ENCODE peak calls at places on chromosomes 11 and 22, in four cellular contexts. W, M, L and T are unnamed samples.

GRCh38 chr11:68048681-68049508 is 10.1 kb downstream of the TCIRG1 start:
- DNase-seq in W (peak), M (no peak), L (peak), T (no peak)

GRCh38 chr11:97854357-97854756 is 1166.4 kb upstream of the CNTN5 start:
- DNase-seq in W (no peak), M (no peak), L (no peak), T (no peak)

GRCh38 chr11:44303401-44303938 is 6.5 kb downstream of the ALX4 start:
- DNase-seq in W (no peak), M (no peak), L (no peak), T (no peak)

GRCh38 chr11:58675344-58676155 is 53.1 kb downstream of the CNTF start:
- DNase-seq in W (peak), M (peak), L (peak), T (peak)

GRCh38 chr11:123197711-123198110 is 2.7 kb upstream of the CLMP start:
- DNase-seq in W (no peak), M (peak), L (no peak), T (peak)

GRCh38 chr22:37082251-37082650 is 27.3 kb downstream of the TMPRSS6 start:
- DNase-seq in W (no peak), M (no peak), L (no peak), T (no peak)

GRCh38 chr11:44269369-44270351 is 40.3 kb downstream of the ALX4 start:
- DNase-seq in W (no peak), M (peak), L (peak), T (peak)

GRCh38 chr11:122649133-122649532 is 6.4 kb upstream of the UBASH3B start:
- DNase-seq in W (no peak), M (no peak), L (no peak), T (no peak)

GRCh38 chr11:114133548-114134329 is 74.2 kb downstream of the ZBTB16 start:
- DNase-seq in W (no peak), M (no peak), L (no peak), T (peak)

GRCh38 chr11:95085117-95085825 is 4.4 kb upstream of the ENDOD1 start:
- DNase-seq in W (no peak), M (no peak), L (no peak), T (no peak)

GRCh38 chr22:21591695-21592094 is 24.2 kb downstream of the UBE2L3 start:
- DNase-seq in W (peak), M (no peak), L (peak), T (no peak)

GRCh38 chr22:21937041-21937820 is 15.4 kb downstream of the PPM1F start:
- DNase-seq in W (no peak), M (peak), L (no peak), T (peak)

GRCh38 chr11:69003301-69003865 is 9.7 kb downstream of the MRGPRF start:
- DNase-seq in W (no peak), M (no peak), L (no peak), T (no peak)

GRCh38 chr22:42286205-42286604 is 15.8 kb upstream of the TCF20 start:
- DNase-seq in W (no peak), M (no peak), L (no peak), T (no peak)

GRCh38 chr22:37775785-37776638 is 31.7 kb upstream of the GCAT start:
- DNase-seq in W (no peak), M (peak), L (no peak), T (peak)

GRCh38 chr11:3178349-3178748 is 13.2 kb upstream of the OSBPL5 start:
- DNase-seq in W (no peak), M (no peak), L (no peak), T (peak)

GRCh38 chr22:43749473-43749872 is 62.6 kb downstream of the EFCAB6 start:
- DNase-seq in W (no peak), M (no peak), L (no peak), T (no peak)

GRCh38 chr11:130315354-130315970 is 745 bp upstream of the ZBTB44 start:
- DNase-seq in W (peak), M (no peak), L (peak), T (no peak)

GRCh38 chr11:61688368-61689163 is 8.4 kb downstream of the DAGLA start:
- DNase-seq in W (peak), M (peak), L (peak), T (peak)

GRCh38 chr11:83639995-83640758 is 354.0 kb upstream of the CCDC90B start:
- DNase-seq in W (no peak), M (peak), L (no peak), T (no peak)

GRCh38 chr22:46542011-46542985 is 4.9 kb upstream of the CELSR1 start:
- DNase-seq in W (peak), M (peak), L (peak), T (peak)

GRCh38 chr11:111776398-111777093 is 10.4 kb upstream of the PPP2R1B start:
- DNase-seq in W (no peak), M (no peak), L (no peak), T (no peak)

GRCh38 chr11:27696961-27697360 is 3.3 kb downstream of the BDNF start:
- DNase-seq in W (no peak), M (no peak), L (no peak), T (peak)

GRCh38 chr11:78868563-78868962 is 293.9 kb upstream of the NARS2 start:
- DNase-seq in W (no peak), M (no peak), L (no peak), T (no peak)

GRCh38 chr11:19526119-19526518 is 186.5 kb upstream of the NAV2 start:
- DNase-seq in W (no peak), M (no peak), L (no peak), T (no peak)

GRCh38 chr11:78564037-78564888 is 10.4 kb downstream of the NARS2 start:
- DNase-seq in W (no peak), M (peak), L (no peak), T (peak)

GRCh38 chr11:121575250-121575962 is 122.6 kb upstream of the SORL1-AS1 start:
- DNase-seq in W (peak), M (peak), L (peak), T (peak)

GRCh38 chr11:64165482-64165841 is 451 bp downstream of the MACROD1 start:
- DNase-seq in W (no peak), M (peak), L (peak), T (no peak)
- TF ChIP-seq CTCF in W (no peak), M (no peak), L (no peak), T (no peak)

GRCh38 chr22:39924286-39924685 is 23.4 kb downstream of the GRAP2 start:
- DNase-seq in W (no peak), M (no peak), L (no peak), T (no peak)

GRCh38 chr22:39926175-39927152 is 25.6 kb downstream of the GRAP2 start:
- DNase-seq in W (no peak), M (no peak), L (no peak), T (no peak)

GRCh38 chr22:39923689-39924088 is 22.8 kb downstream of the GRAP2 start:
- DNase-seq in W (no peak), M (no peak), L (no peak), T (no peak)

GRCh38 chr22:39927544-39927943 is 26.7 kb downstream of the GRAP2 start:
- DNase-seq in W (no peak), M (no peak), L (no peak), T (no peak)

DNA sequence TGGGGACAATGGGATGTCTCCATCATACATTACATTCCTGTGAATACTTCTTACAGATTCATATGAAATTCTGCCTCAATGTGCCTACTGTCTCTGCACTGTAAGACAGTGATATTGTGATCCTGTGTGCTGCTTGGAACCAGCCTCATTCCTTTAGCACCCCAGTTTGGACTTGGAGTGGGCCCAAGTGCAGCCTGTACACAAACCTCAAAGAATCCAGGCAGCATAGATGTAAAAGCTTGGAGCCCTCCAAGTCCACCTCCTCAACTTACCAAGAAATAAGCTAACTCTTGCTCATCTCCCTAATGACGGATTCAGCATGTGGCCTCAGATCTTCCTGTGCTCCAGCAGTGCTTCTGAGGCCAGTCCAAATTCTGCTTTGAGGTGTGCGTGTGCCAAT is 24.4 kb downstream of the GRAP2 start:
- DNase-seq in W (no peak), M (no peak), L (no peak), T (no peak)
- H3K4me3 ChIP-seq in W (no peak), M (no peak), L (no peak), T (no peak)

DNA sequence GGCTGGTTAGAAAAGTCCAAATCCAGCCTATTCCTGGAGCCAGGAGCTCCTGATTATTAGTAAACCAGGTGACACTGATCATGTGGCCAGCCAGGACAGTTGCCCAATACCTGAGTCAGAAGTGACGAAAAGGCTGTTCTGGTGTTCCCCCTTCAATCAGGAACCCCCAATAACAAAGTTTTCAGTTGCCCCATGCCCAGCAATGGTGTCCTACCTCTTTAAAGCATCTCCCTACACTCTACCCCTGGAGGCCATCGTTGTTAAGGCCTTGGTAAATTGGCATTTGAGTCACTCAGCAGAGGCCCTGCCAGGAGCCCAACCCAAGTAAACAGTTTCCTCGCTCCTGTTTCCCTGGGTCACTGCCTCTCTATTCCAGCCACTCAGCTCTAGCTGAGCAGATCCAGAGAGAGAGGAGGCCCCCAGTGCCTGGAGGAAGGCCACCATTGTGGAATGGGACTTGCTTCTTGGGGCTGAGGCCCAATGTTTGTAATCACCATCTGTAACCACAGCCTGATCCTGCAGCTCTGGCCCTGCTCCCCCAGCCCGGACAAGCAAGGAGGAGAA is 25.0 kb downstream of the ARHGAP1 start:
- DNase-seq in W (peak), M (peak), L (peak), T (peak)
- TF ChIP-seq CTCF in W (no peak), M (no peak), L (no peak), T (peak)

GRCh38 chr22:24969588-24970301 is 17.2 kb downstream of the KIAA1671 start:
- DNase-seq in W (no peak), M (no peak), L (no peak), T (peak)

GRCh38 chr22:24964441-24964840 is 11.9 kb downstream of the KIAA1671 start:
- DNase-seq in W (no peak), M (no peak), L (no peak), T (no peak)

GRCh38 chr22:24968066-24968561 is 15.6 kb downstream of the KIAA1671 start:
- DNase-seq in W (no peak), M (no peak), L (no peak), T (no peak)

GRCh38 chr22:24962835-24963234 is 10.3 kb downstream of the KIAA1671 start:
- DNase-seq in W (no peak), M (no peak), L (no peak), T (no peak)

GRCh38 chr22:24965822-24966626 is 13.5 kb downstream of the KIAA1671 start:
- DNase-seq in W (no peak), M (no peak), L (peak), T (no peak)
- H3K4me3 ChIP-seq in W (no peak), M (no peak), L (no peak), T (no peak)

DNA sequence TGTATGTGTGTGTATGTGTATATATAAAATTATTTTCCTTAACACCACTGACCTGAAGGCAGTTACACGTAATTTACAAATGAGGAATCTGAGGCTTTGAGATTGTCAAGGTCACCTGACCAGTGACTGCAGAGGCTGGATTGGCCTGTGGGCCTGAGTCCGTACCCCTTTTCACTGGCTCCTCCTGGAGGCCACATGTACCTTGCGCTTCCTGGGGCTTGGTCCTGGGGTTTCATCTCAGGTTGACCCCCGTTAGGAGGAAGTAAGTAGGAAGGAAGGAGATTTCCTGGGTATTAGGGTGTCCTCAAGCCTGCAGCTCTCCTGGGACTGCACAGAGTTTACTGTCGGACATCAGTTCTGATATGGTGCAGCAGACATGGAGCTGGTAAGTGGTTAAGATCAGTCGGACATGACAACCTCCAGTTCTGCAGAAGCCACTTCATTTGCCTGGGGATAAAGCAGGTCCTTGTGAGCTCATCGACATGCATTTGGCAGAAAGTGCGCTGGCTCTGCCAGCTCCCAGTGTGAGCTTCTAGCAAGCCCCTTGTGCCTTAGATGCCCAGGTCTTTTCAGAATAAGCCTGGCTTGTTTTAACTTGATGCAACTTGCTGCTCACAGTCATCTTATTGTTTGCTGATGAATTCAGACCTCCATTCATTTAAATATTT is 36.6 kb downstream of the ST3GAL4 start:
- DNase-seq in W (no peak), M (no peak), L (peak), T (no peak)
- TF ChIP-seq CTCF in W (no peak), M (no peak), L (no peak), T (peak)

GRCh38 chr11:14642873-14643696 is 519 bp upstream of the PDE3B start:
- DNase-seq in W (no peak), M (peak), L (peak), T (no peak)
- H3K4me3 ChIP-seq in W (peak), M (peak), L (peak), T (peak)

DNA sequence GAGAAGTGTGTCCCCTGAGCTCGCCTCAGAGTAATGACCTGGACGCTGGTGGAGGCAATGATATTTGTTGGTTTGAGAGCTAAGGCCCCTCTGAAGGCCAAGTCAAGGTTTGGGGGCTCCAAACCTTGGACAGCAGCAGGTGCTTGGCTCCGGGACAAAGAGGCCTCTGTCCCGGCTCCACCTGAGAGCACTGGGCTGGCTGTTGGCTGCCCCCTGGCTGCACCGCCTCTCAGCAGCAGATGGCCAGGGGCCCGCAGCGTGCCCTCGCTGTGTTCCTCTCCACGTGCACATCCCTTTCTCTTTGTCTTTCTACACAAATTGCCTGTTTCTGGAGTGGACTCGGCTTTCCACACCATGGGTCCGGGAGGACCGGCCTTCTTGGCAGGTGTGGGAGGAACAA is 301.3 kb downstream of the NTM start:
- DNase-seq in W (no peak), M (no peak), L (no peak), T (no peak)
- TF ChIP-seq CTCF in W (no peak), M (no peak), L (no peak), T (no peak)

DNA sequence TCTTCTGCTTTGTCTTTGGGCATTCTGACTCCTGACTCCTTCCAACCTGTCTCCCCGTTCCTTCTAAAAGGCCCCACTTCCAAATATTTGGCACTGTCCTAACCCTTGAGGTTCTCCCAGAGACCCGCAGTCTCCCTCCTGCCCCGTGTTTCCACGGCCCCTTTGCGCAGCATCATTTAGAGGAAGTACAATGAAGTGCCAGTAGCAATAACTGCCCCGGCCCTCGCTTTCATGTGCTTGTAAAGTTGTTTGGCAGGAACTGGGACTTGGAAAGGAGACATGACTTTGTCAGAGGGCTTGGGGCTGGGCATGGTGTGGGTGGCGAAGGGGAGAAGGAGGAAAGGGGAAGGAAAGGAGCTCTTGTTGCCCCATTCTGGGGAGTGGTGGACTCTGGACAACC is 2.6 kb downstream of the CD44 start:
- DNase-seq in W (peak), M (no peak), L (peak), T (no peak)
- H3K4me3 ChIP-seq in W (no peak), M (peak), L (peak), T (peak)

GRCh38 chr11:8209208-8209807 is 40.5 kb upstream of the RIC3 start:
- DNase-seq in W (peak), M (no peak), L (no peak), T (no peak)
- TF ChIP-seq CTCF in W (peak), M (peak), L (peak), T (peak)